ENCODE peak calls at places on chromosomes 4 and X, in four cellular contexts. U, E, A and X are unnamed samples.

GRCh38 chr4:183721207-183722081 is 62.4 kb downstream of the TRAPPC11 start:
- DNase-seq in U (peak; percentile 45), E (peak; percentile 59), A (peak; percentile 18), X (peak; percentile 2)

GRCh38 chr4:182807346-182807745 is 109.8 kb downstream of the DCTD start:
- DNase-seq in U (no peak), E (no peak), A (peak; percentile 1), X (no peak)

GRCh38 chr4:132332932-132333722 is 816.0 kb upstream of the PCDH10 start:
- DNase-seq in U (peak; percentile 14), E (no peak), A (no peak), X (no peak)

GRCh38 chr4:107721436-107722090 is 1.5 kb upstream of the PAPSS1 start:
- DNase-seq in U (peak; percentile 22), E (peak; percentile 75), A (no peak), X (no peak)

GRCh38 chrX:104877504-104877903 is 311.5 kb downstream of the IL1RAPL2 start:
- DNase-seq in U (no peak), E (no peak), A (no peak), X (no peak)

GRCh38 chr4:176210101-176210500 is 14.7 kb upstream of the SPATA4 start:
- DNase-seq in U (no peak), E (no peak), A (no peak), X (no peak)

GRCh38 chr4:88097301-88097700 is 61.1 kb downstream of the ABCG2 start:
- DNase-seq in U (no peak), E (no peak), A (no peak), X (no peak)

GRCh38 chrX:96987228-96987627 is 103.5 kb downstream of the RPA4 start:
- DNase-seq in U (no peak), E (no peak), A (peak; percentile 7), X (no peak)

GRCh38 chr4:118834960-118835895 is 698 bp downstream of the SEC24D start:
- DNase-seq in U (peak; percentile 83), E (peak; percentile 30), A (peak; percentile 90), X (peak; percentile 43)

GRCh38 chr4:128847074-128847724 is 37.7 kb downstream of the JADE1 start:
- DNase-seq in U (no peak), E (no peak), A (no peak), X (no peak)

GRCh38 chrX:80004458-80004857 is 10.1 kb upstream of the TBX22 start:
- DNase-seq in U (no peak), E (no peak), A (no peak), X (no peak)

GRCh38 chrX:14673764-14674163 is 144.4 kb downstream of the GLRA2 start:
- DNase-seq in U (peak; percentile 75), E (no peak), A (peak; percentile 84), X (no peak)

GRCh38 chr4:185504098-185505047 is 30.9 kb downstream of the PDLIM3 start:
- DNase-seq in U (no peak), E (no peak), A (peak; percentile 75), X (no peak)

GRCh38 chr4:40375090-40375489 is 40.0 kb downstream of the CHRNA9 start:
- DNase-seq in U (no peak), E (no peak), A (no peak), X (no peak)

GRCh38 chr4:165656829-165657467 is 216.1 kb upstream of the TLL1 start:
- DNase-seq in U (no peak), E (no peak), A (no peak), X (peak; percentile 13)

GRCh38 chr4:47032405-47033106 is 1.2 kb downstream of the GABRB1 start:
- DNase-seq in U (peak; percentile 84), E (peak; percentile 22), A (peak; percentile 56), X (no peak)

GRCh38 chrX:17584248-17584681 is 153.0 kb upstream of the SCML1 start:
- DNase-seq in U (no peak), E (no peak), A (peak; percentile 32), X (no peak)

GRCh38 chr4:80387390-80388283 is 52.1 kb downstream of the CFAP299 start:
- DNase-seq in U (no peak), E (no peak), A (no peak), X (no peak)
- H3K27ac ChIP-seq in U (no peak overlapping the region), E (no peak overlapping the region), A (no peak overlapping the region), X (no peak overlapping the region)

DNA sequence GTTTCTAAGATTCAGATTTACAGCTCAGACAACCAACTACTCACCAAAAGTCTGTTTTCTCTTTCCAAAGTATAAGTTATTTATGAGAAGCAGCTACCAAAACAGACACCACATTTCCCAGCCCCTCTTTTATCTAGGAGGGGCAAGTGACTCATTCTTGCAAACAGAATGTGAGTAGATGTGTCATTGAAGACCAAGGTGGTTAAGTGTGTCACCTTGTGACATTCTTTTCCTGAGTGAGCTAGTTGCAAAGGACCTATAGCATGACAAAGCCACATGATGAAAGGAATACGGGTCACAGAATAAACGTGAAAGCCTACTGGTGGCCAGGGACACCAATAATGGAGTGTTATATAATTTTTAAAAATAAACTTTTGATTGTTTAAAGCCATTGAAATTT is 50.0 kb downstream of the SLC7A11 start:
- DNase-seq in U (no peak), E (no peak), A (peak; percentile 38), X (no peak)
- H3K36me3 ChIP-seq in U (no peaks in the 10 kb centered on the region), E (no peaks in the 10 kb centered on the region), A (no peaks in the 10 kb centered on the region), X (no peaks in the 10 kb centered on the region)

GRCh38 chr4:95516528-95517011 is 32.2 kb downstream of the UNC5C start:
- DNase-seq in U (peak; percentile 7), E (no peak), A (no peak), X (no peak)
- H3K27ac ChIP-seq in U (peak overlapping the region; percentile 64), E (no peak overlapping the region), A (no peak overlapping the region), X (no peak overlapping the region)

DNA sequence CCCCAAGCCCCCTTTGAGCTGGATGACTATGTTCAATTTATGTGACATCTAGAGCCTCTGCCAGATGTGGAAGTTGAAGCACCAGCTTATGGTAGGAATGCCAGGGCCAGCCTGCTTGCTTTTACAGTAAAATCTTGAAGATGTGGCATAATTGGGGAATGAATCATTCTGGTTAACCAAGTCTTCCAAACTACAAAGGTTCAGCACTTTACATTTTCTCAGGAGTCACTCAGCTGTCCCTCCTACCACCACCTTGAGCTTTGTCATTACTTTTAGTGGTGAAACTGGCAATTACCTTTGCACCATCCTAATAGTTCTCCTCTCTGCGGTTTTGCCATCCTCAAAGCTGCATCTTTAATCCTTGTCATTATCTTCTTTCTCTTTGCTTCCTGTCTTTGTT is 172.2 kb downstream of the HS6ST2 start:
- DNase-seq in U (no peak), E (no peak), A (no peak), X (no peak)
- H3K36me3 ChIP-seq in U (no peaks in the 10 kb centered on the region), E (no peaks in the 10 kb centered on the region), A (no peaks in the 10 kb centered on the region), X (no peaks in the 10 kb centered on the region)

DNA sequence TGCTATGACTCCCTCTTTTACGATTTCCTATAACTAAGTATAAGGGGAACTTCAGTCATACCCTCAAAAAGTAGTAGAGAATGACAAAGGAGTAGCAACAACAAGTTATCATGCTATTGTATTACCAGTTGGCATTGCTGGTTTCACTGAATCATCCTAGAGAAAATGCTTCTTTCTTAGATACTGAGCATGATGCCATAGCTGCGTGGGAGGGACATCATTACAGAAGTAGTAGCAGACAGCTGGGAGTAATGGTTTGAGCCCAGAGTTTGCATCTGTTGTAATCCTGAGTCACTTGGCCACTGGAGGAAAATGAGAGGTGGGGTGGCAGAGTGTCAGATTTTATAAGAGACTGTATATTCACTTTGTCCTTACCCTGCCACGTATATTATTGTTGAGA is 38.6 kb downstream of the MTMR1 start:
- DNase-seq in U (no peak), E (no peak), A (peak; percentile 81), X (no peak)
- H3K27ac ChIP-seq in U (no peak overlapping the region), E (no peak overlapping the region), A (peak overlapping the region; percentile 13), X (no peak overlapping the region)

GRCh38 chr4:73967891-73968290 is 13.9 kb downstream of the PF4 start:
- DNase-seq in U (no peak), E (no peak), A (no peak), X (no peak)

GRCh38 chr4:73964862-73965611 is 16.8 kb downstream of the PF4 start:
- DNase-seq in U (peak; percentile 41), E (no peak), A (no peak), X (peak; percentile 60)

GRCh38 chr4:73974352-73974751 is 7.5 kb downstream of the PF4 start:
- DNase-seq in U (no peak), E (no peak), A (no peak), X (no peak)

GRCh38 chr4:73970945-73971344 is 10.9 kb downstream of the PF4 start:
- DNase-seq in U (no peak), E (no peak), A (no peak), X (no peak)

DNA sequence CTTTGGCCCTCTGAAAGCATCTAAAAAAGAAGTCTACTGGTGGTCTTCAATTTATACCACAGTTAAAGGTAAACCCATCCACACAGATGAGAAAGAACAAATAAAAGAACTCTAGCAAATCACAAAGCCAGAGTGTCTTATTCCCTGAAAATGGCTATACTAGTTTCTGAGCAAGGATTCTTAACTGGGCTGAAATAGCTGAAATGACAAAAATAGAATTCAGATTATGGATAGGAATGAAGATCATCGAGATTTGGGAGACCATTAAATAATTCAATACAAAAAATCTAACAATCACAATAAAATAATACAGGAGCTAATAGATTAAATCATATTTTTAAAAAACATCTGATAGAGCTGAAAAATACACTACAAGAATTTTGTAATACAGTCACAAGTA is 11.8 kb downstream of the PF4 start:
- DNase-seq in U (no peak), E (no peak), A (no peak), X (no peak)
- H3K36me3 ChIP-seq in U (no peaks in the 10 kb centered on the region), E (no peaks in the 10 kb centered on the region), A (no peaks in the 10 kb centered on the region), X (no peaks in the 10 kb centered on the region)

GRCh38 chrX:56802921-56803848 is 74.1 kb downstream of the NBDY start:
- DNase-seq in U (peak; percentile 61), E (peak; percentile 63), A (peak; percentile 55), X (no peak)
- H3K27ac ChIP-seq in U (no peak overlapping the region), E (no peak overlapping the region), A (no peak overlapping the region), X (no peak overlapping the region)

GRCh38 chr4:113979157-113979972 is at the start of gene ARSJ:
- DNase-seq in U (peak; percentile 80), E (no peak), A (peak; percentile 76), X (no peak)
- H3K36me3 ChIP-seq in U (no peaks in the 10 kb centered on the region), E (no peaks in the 10 kb centered on the region), A (no peaks in the 10 kb centered on the region), X (no peaks in the 10 kb centered on the region)

GRCh38 chrX:84118769-84119168 is 69.2 kb downstream of the RPS6KA6 start:
- DNase-seq in U (no peak), E (no peak), A (no peak), X (no peak)
- H3K27ac ChIP-seq in U (peak overlapping the region; percentile 38), E (no peak overlapping the region), A (no peak overlapping the region), X (no peak overlapping the region)